ENCODE peak calls at places on chromosome 10, in ten cellular contexts. Z is lung microvascular endothelial cell; D is kidney glomerular epithelial cell; S is activated T-cell treated with anti-CD3 and anti-CD28 coated beads for 48 hours; F is CD8-positive, alpha-beta T cell; B is activated naive CD8-positive, alpha-beta T cell treated with anti-CD3 and anti-CD28 coated beads, Interleukin-2, amount 50 U/mL, for 16 hours; U is EH; J is KBM-7; X is effector CD4-positive, alpha-beta T cell; M is breast epithelium. P is an unnamed sample.

GRCh38 chr10:73340121-73340520 is 18.5 kb downstream of the CFAP70 start:
- DNase-seq in Z (no peak), D (no peak), S (no peak), F (no peak), B (no peak), U (peak), J (no peak), X (no peak), M (no peak), P (no peak)

GRCh38 chr10:33963656-33964175 is 629.2 kb upstream of the NRP1 start:
- DNase-seq in Z (no peak), D (no peak), S (no peak), F (no peak), B (no peak), U (peak), J (no peak), X (no peak), M (no peak), P (no peak)

GRCh38 chr10:34816067-34817002 is 1.2 kb upstream of the PARD3 start:
- DNase-seq in Z (no peak), D (no peak), S (no peak), F (no peak), B (no peak), U (peak), J (no peak), X (no peak), M (no peak), P (peak)

GRCh38 chr10:53808677-53809076 is 992.4 kb downstream of the PCDH15 start:
- DNase-seq in Z (no peak), D (no peak), S (no peak), F (no peak), B (no peak), U (no peak), J (peak), X (no peak), M (no peak), P (no peak)

GRCh38 chr10:132271458-132272011 is 36.2 kb downstream of the STK32C start:
- DNase-seq in Z (no peak), D (no peak), S (no peak), F (no peak), B (no peak), U (no peak), J (no peak), X (no peak), M (no peak), P (no peak)

GRCh38 chr10:17805921-17806577 is 3.1 kb upstream of the MRC1 start:
- DNase-seq in Z (no peak), D (no peak), S (peak), F (no peak), B (no peak), U (no peak), J (peak), X (peak), M (no peak), P (peak)

GRCh38 chr10:124707546-124707945 is 36.6 kb downstream of the FAM53B start:
- DNase-seq in Z (no peak), D (no peak), S (no peak), F (no peak), B (no peak), U (no peak), J (no peak), X (no peak), M (no peak), P (no peak)

GRCh38 chr10:1734288-1734687 is 3.0 kb downstream of the ADARB2 start:
- DNase-seq in Z (no peak), D (no peak), S (no peak), F (no peak), B (no peak), U (no peak), J (no peak), X (no peak), M (no peak), P (no peak)

GRCh38 chr10:110212119-110213006 is 5.0 kb downstream of the MXI1 start:
- DNase-seq in Z (no peak), D (no peak), S (no peak), F (no peak), B (no peak), U (no peak), J (peak), X (peak), M (no peak), P (peak)

GRCh38 chr10:78602201-78602917 is 466.4 kb upstream of the ZMIZ1 start:
- DNase-seq in Z (no peak), D (no peak), S (peak), F (no peak), B (no peak), U (no peak), J (no peak), X (no peak), M (no peak), P (no peak)

GRCh38 chr10:82826132-82826531 is 951.1 kb downstream of the NRG3 start:
- DNase-seq in Z (no peak), D (no peak), S (no peak), F (no peak), B (no peak), U (peak), J (no peak), X (no peak), M (no peak), P (no peak)

GRCh38 chr10:25257646-25258045 is 82.8 kb downstream of the GPR158 start:
- DNase-seq in Z (no peak), D (no peak), S (no peak), F (no peak), B (no peak), U (no peak), J (no peak), X (no peak), M (no peak), P (no peak)

GRCh38 chr10:42899036-42899435 is 116.4 kb downstream of the BMS1 start:
- DNase-seq in Z (no peak), D (no peak), S (no peak), F (no peak), B (no peak), U (no peak), J (no peak), X (no peak), M (no peak), P (no peak)